ENCODE peak calls at places on chromosome 5, in seven cellular contexts. I is pancreas, S is AG10803, F is tibial artery, U is heart left ventricle, A is upper lobe of left lung, R is fibroblast of pulmonary artery. B is an unnamed sample.

GRCh38 chr5:134510970-134511795 is 14.3 kb upstream of the JADE2 start:
- DNase-seq in R (peak; percentile 43), F (no peak), A (peak; percentile 27), U (no peak), S (peak; percentile 26), I (peak; percentile 40), B (peak; percentile 27)

GRCh38 chr5:12023614-12024241 is 119.5 kb upstream of the CTNND2 start:
- DNase-seq in U (no peak), F (no peak), R (peak; percentile 56), A (no peak), I (no peak), S (peak; percentile 36), B (peak; percentile 38)

GRCh38 chr5:1118738-1119137 is 6.9 kb upstream of the SLC12A7 start:
- DNase-seq in R (peak; percentile 17), I (peak; percentile 70), A (no peak), S (no peak), F (no peak), U (peak; percentile 77), B (no peak)

GRCh38 chr5:119312403-119312802 is 43.4 kb upstream of the TNFAIP8 start:
- DNase-seq in S (no peak), R (no peak), A (no peak), I (no peak), F (no peak), U (no peak), B (no peak)

GRCh38 chr5:172175263-172175719 is 12.7 kb downstream of the STK10 start:
- DNase-seq in I (no peak), S (no peak), A (peak; percentile 85), U (peak; percentile 70), F (peak; percentile 61), R (no peak), B (no peak)

GRCh38 chr5:135498662-135498995 is 37.1 kb downstream of the NEUROG1 start:
- DNase-seq in F (no peak), S (no peak), A (no peak), U (no peak), R (no peak), I (no peak), B (no peak)

GRCh38 chr5:148615644-148616283 is 38.6 kb downstream of the HTR4 start:
- DNase-seq in U (no peak), R (no peak), I (no peak), F (no peak), S (peak; percentile 2), A (no peak), B (peak; percentile 53)

GRCh38 chr5:94378062-94378461 is 240.3 kb downstream of the KIAA0825 start:
- DNase-seq in S (no peak), F (no peak), I (no peak), A (no peak), R (no peak), U (no peak), B (no peak)

GRCh38 chr5:169631360-169631759 is 5.7 kb upstream of the DOCK2 start:
- DNase-seq in I (no peak), R (peak; percentile 83), S (peak; percentile 90), U (no peak), F (no peak), A (peak; percentile 64), B (peak; percentile 85)

GRCh38 chr5:81856948-81857928 is 106.3 kb upstream of the SSBP2 start:
- DNase-seq in U (peak; percentile 93), F (peak; percentile 74), I (peak; percentile 69), S (no peak), A (peak; percentile 76), R (peak; percentile 21), B (no peak)

GRCh38 chr5:1055896-1056610 is 47.5 kb downstream of the NKD2 start:
- DNase-seq in A (no peak), R (no peak), F (no peak), S (no peak), U (peak; percentile 24), I (peak; percentile 20), B (no peak)

GRCh38 chr5:112250551-112250950 is 168.5 kb downstream of the EPB41L4A start:
- DNase-seq in S (no peak), A (no peak), F (no peak), I (no peak), R (no peak), U (no peak), B (no peak)

GRCh38 chr5:57320552-57320951 is 146.7 kb downstream of the GPBP1 start:
- DNase-seq in U (no peak), I (no peak), F (no peak), S (no peak), A (no peak), R (no peak), B (no peak)

GRCh38 chr5:157046041-157046440 is 12.9 kb downstream of the HAVCR1 start:
- DNase-seq in S (peak; percentile 14), A (no peak), I (peak; percentile 59), U (peak; percentile 74), R (no peak), F (no peak), B (no peak)

GRCh38 chr5:159826351-159827222 is 89.7 kb upstream of the ADRA1B start:
- DNase-seq in A (peak; percentile 89), U (no peak), I (no peak), F (no peak), S (peak; percentile 78), R (peak; percentile 79), B (peak; percentile 76)

GRCh38 chr5:68257207-68257606 is 41.7 kb downstream of the PIK3R1 start:
- DNase-seq in A (no peak), S (no peak), U (no peak), F (no peak), I (no peak), R (no peak), B (no peak)

GRCh38 chr5:116573617-116574431 is 799 bp downstream of the SEMA6A start:
- DNase-seq in R (peak; percentile 22), A (no peak), I (peak; percentile 37), U (peak; percentile 30), F (peak; percentile 21), S (no peak), B (no peak)
- H3K4me3 ChIP-seq in R (peak overlapping the region; percentile 64), A (peak overlapping the region; percentile 42), I (peak overlapping the region; percentile 54), U (peak overlapping the region; percentile 74), F (peak overlapping the region; percentile 61), S (peak overlapping the region; percentile 63), B (peak overlapping the region; percentile 70)

DNA sequence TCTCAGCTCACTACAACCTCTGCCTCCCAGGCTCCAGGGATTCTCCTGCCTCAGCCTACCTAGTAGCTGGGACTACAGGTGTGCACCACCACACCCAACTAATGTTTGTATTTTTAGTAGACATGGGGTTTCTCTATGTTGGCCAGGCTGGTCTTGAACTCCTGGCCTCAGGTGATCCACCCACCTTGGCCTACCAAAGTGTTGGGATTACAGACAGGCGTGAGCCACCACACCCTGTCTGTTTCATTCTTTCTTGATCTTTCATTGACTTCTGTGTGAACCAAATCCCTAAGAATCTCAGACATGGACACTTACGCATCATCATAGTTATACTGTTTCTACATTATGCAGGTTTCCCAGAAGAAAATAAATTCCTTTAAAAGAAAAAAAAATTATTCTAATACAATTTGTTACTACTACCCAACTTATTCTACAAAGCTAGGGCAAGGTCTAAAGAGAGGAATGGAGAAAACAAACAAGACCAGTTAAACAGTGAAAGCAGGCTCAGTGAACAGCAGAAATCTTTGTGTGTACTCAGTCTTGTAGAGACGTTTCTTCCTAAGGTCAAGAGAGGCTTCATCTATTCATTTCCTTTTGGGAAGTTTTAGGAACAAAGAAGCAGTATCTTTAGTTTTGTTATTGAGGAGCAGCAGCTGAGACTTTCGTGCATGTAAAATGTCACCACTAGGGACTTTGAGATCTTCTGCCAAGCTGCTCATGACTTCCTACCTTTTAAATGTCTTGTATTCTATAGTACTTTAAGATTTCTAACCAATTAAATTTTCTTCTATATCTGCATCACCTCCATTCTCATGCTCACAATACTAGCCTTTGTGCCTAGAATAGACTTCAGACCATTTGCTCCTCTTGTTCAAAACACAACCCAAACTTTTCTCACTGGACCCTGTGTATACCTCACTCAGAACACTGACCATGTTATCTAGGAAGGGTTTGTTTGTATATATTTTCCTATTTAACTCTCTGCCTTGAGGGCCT is 5.6 kb upstream of the HMGCR start:
- DNase-seq in I (no peak), U (no peak), A (no peak), S (no peak), R (no peak), F (no peak), B (no peak)
- TF ChIP-seq CTCF in I (no peak), U (no peak), A (no peak), S (no peak), R (peak; percentile 3), F (no peak), B (no peak)

GRCh38 chr5:32228816-32229215 is 54.7 kb upstream of the GOLPH3 start:
- DNase-seq in F (no peak), I (no peak), A (no peak), R (no peak), S (no peak), U (no peak), B (no peak)

GRCh38 chr5:32223972-32224608 is 50.0 kb upstream of the GOLPH3 start:
- DNase-seq in R (peak; percentile 60), S (peak; percentile 88), A (peak; percentile 43), U (no peak), F (no peak), I (no peak), B (peak; percentile 63)

GRCh38 chr5:32229586-32229985 is 55.5 kb upstream of the GOLPH3 start:
- DNase-seq in S (no peak), A (no peak), U (no peak), R (no peak), I (no peak), F (no peak), B (no peak)

GRCh38 chr5:32222723-32223470 is 48.8 kb upstream of the GOLPH3 start:
- DNase-seq in S (no peak), I (no peak), A (no peak), U (no peak), R (no peak), F (no peak), B (no peak)

GRCh38 chr5:32225445-32225844 is 51.3 kb upstream of the GOLPH3 start:
- DNase-seq in U (no peak), F (no peak), A (peak; percentile 81), R (peak; percentile 38), I (no peak), S (peak; percentile 78), B (peak; percentile 33)
- H3K4me3 ChIP-seq in U (no peak overlapping the region), F (no peak overlapping the region), A (no peak overlapping the region), R (no peak overlapping the region), I (no peak overlapping the region), S (no peak overlapping the region), B (no peak overlapping the region)

GRCh38 chr5:127572930-127573329 is 55.5 kb downstream of the PRRC1 start:
- DNase-seq in A (no peak), S (peak; percentile 6), U (no peak), R (peak; percentile 16), I (no peak), F (no peak), B (no peak)
- TF ChIP-seq CTCF in A (no peak), S (no peak), U (peak; percentile 18), R (peak; percentile 36), I (no peak), F (no peak), B (no peak)

GRCh38 chr5:132462856-132463745 is 27.5 kb downstream of the IRF1 start:
- DNase-seq in R (no peak), U (no peak), F (peak; percentile 6), I (no peak), A (no peak), S (no peak), B (no peak)
- H3K4me3 ChIP-seq in R (no peak overlapping the region), U (no peak overlapping the region), F (no peak overlapping the region), I (no peak overlapping the region), A (no peak overlapping the region), S (no peak overlapping the region), B (no peak overlapping the region)